ENCODE peak calls at places on chromosomes 12 and 14, in seven cellular contexts. F is A172, K is HuH-7, A is cardiac fibroblast, E is AG04450, O is glutamatergic neuron, N is Caki2. Y is an unnamed sample.

GRCh38 chr14:103847954-103848719 is 762 bp upstream of the PPP1R13B start:
- DNase-seq in E (no peak), K (no peak), O (peak), A (no peak), N (no peak), F (no peak), Y (peak)

GRCh38 chr14:55373784-55374725 is 37.6 kb downstream of the ATG14 start:
- DNase-seq in K (no peak), N (no peak), A (peak), F (peak), E (no peak), O (no peak), Y (peak)

GRCh38 chr12:2829275-2829674 is 5.6 kb downstream of the NRIP2 start:
- DNase-seq in A (no peak), N (no peak), K (no peak), E (no peak), F (no peak), O (no peak), Y (no peak)

GRCh38 chr14:91555531-91555930 is 45.4 kb upstream of the PPP4R3A start:
- DNase-seq in E (no peak), K (no peak), O (no peak), F (no peak), N (no peak), A (no peak), Y (no peak)

GRCh38 chr12:111462134-111462821 is 56.6 kb downstream of the SH2B3 start:
- DNase-seq in K (no peak), N (no peak), F (no peak), O (no peak), E (peak), A (peak), Y (no peak)

GRCh38 chr14:89983375-89983774 is 27.6 kb downstream of the TDP1 start:
- DNase-seq in E (no peak), K (no peak), F (no peak), A (no peak), N (no peak), O (no peak), Y (no peak)

GRCh38 chr14:69811227-69811867 is 14.3 kb upstream of the SLC10A1 start:
- DNase-seq in N (no peak), K (no peak), O (no peak), A (no peak), E (no peak), F (no peak), Y (no peak)

GRCh38 chr12:76558684-76559276 is 791 bp downstream of the OSBPL8 start:
- DNase-seq in A (peak), K (peak), F (peak), O (peak), N (peak), E (no peak), Y (peak)

GRCh38 chr14:75518625-75519024 is 3.6 kb upstream of the BATF start:
- DNase-seq in A (no peak), K (peak), N (no peak), F (no peak), O (no peak), E (no peak), Y (no peak)

GRCh38 chr12:124525927-124526692 is 41.3 kb downstream of the NCOR2 start:
- DNase-seq in K (no peak), E (no peak), O (no peak), A (no peak), F (no peak), N (no peak), Y (no peak)

GRCh38 chr12:100970894-100971293 is 176.3 kb downstream of the ANO4 start:
- DNase-seq in K (no peak), O (no peak), A (no peak), F (no peak), E (no peak), N (no peak), Y (no peak)

GRCh38 chr14:97994020-97994531 is 1196.9 kb downstream of the VRK1 start:
- DNase-seq in F (no peak), A (no peak), O (no peak), K (no peak), N (no peak), E (no peak), Y (no peak)

GRCh38 chr12:7081037-7081436 is 11.2 kb downstream of the C1R start:
- DNase-seq in A (no peak), E (no peak), N (no peak), K (no peak), F (no peak), O (no peak), Y (no peak)

GRCh38 chr12:114682101-114682919 is 1.7 kb downstream of the TBX3 start:
- DNase-seq in O (no peak), E (no peak), F (no peak), A (no peak), K (no peak), N (no peak), Y (no peak)

GRCh38 chr12:114152890-114153289 is 186.8 kb upstream of the RBM19 start:
- DNase-seq in O (no peak), K (no peak), N (no peak), F (peak), A (peak), E (no peak), Y (no peak)

GRCh38 chr14:79356040-79356439 is 855.3 kb downstream of the DIO2 start:
- DNase-seq in K (no peak), F (no peak), N (no peak), O (no peak), E (no peak), A (peak), Y (peak)

GRCh38 chr12:20572451-20572850 is 122.7 kb upstream of the SLCO1C1 start:
- DNase-seq in K (no peak), A (no peak), F (no peak), E (no peak), O (no peak), N (no peak), Y (no peak)

GRCh38 chr12:51905507-51906438 is 1.5 kb upstream of the ACVRL1 start:
- DNase-seq in F (no peak), O (peak), A (peak), K (no peak), E (no peak), N (no peak), Y (peak)

GRCh38 chr12:1972260-1972659 is 32.0 kb downstream of the DCP1B start:
- DNase-seq in K (no peak), F (no peak), A (peak), O (no peak), N (no peak), E (peak), Y (peak)

GRCh38 chr14:60349663-60350365 is 100.8 kb downstream of the PPM1A start:
- DNase-seq in O (peak), K (peak), N (peak), E (peak), A (peak), F (peak), Y (peak)

Y was measured in mesenchymal stem cell.